ENCODE peak calls at places on chromosome 17, in nine cellular contexts. A is breast epithelium, G is adrenal gland, T is foreskin fibroblast, E is BE2C, J is AG04449, H is lung, P is thoracic aorta, Z is psoas muscle. Y is an unnamed sample.

GRCh38 chr17:64787255-64787920 is 125.3 kb upstream of the SMURF2 start:
- DNase-seq in A (no peak), G (no peak), T (no peak), E (no peak), J (no peak), H (no peak), P (no peak), Z (no peak), Y (no peak)

GRCh38 chr17:61009619-61010018 is 332.0 kb downstream of the BCAS3 start:
- DNase-seq in A (no peak), G (no peak), T (no peak), E (peak), J (no peak), H (no peak), P (no peak), Z (no peak), Y (no peak)

GRCh38 chr17:48307814-48308411 is 122.1 kb downstream of the SKAP1 start:
- DNase-seq in A (no peak), G (peak), T (peak), E (peak), J (peak), H (peak), P (no peak), Z (peak), Y (no peak)

GRCh38 chr17:35731239-35731931 is at the start of gene RASL10B:
- DNase-seq in A (no peak), G (peak), T (peak), E (peak), J (no peak), H (no peak), P (no peak), Z (peak), Y (no peak)

GRCh38 chr17:72976971-72977767 is 115.3 kb downstream of the SLC39A11 start:
- DNase-seq in A (no peak), G (peak), T (peak), E (no peak), J (peak), H (peak), P (no peak), Z (peak), Y (no peak)

GRCh38 chr17:66087073-66087472 is 104.9 kb downstream of the CEP112 start:
- DNase-seq in A (no peak), G (no peak), T (peak), E (no peak), J (no peak), H (no peak), P (no peak), Z (no peak), Y (no peak)

GRCh38 chr17:64661981-64662773 is at the start of gene SMURF2:
- DNase-seq in A (peak), G (peak), T (peak), E (peak), J (no peak), H (peak), P (peak), Z (peak), Y (peak)

GRCh38 chr17:41633498-41634197 is 9.3 kb upstream of the KRT17 start:
- DNase-seq in A (no peak), G (no peak), T (no peak), E (no peak), J (no peak), H (no peak), P (no peak), Z (no peak), Y (no peak)

GRCh38 chr17:77528516-77529327 is 388.0 kb downstream of the SEC14L1 start:
- DNase-seq in A (no peak), G (no peak), T (no peak), E (peak), J (no peak), H (no peak), P (no peak), Z (no peak), Y (no peak)

GRCh38 chr17:83183951-83184506 is 104.6 kb downstream of the METRNL start:
- DNase-seq in A (peak), G (peak), T (no peak), E (no peak), J (no peak), H (peak), P (no peak), Z (no peak), Y (no peak)

GRCh38 chr17:81510798-81511549 is 1.6 kb downstream of the ACTG1 start:
- DNase-seq in A (no peak), G (peak), T (no peak), E (peak), J (no peak), H (no peak), P (no peak), Z (no peak), Y (no peak)

GRCh38 chr17:78272181-78272913 is 40.9 kb downstream of the TMEM235 start:
- DNase-seq in A (peak), G (peak), T (no peak), E (no peak), J (no peak), H (peak), P (no peak), Z (no peak), Y (no peak)

GRCh38 chr17:79108870-79109269 is 34.2 kb downstream of the ENGASE start:
- DNase-seq in A (no peak), G (no peak), T (no peak), E (no peak), J (no peak), H (no peak), P (no peak), Z (no peak), Y (no peak)

GRCh38 chr17:73292031-73292531 is 19.7 kb downstream of the CDC42EP4 start:
- DNase-seq in A (no peak), G (no peak), T (peak), E (no peak), J (no peak), H (no peak), P (peak), Z (peak), Y (no peak)

GRCh38 chr17:28902819-28903545 is at the start of gene DHRS13:
- DNase-seq in A (peak), G (peak), T (peak), E (peak), J (no peak), H (peak), P (peak), Z (peak), Y (peak)

GRCh38 chr17:35540589-35541404 is 3.3 kb upstream of the SLFN12L start:
- DNase-seq in A (no peak), G (no peak), T (no peak), E (no peak), J (no peak), H (peak), P (no peak), Z (peak), Y (peak)

GRCh38 chr17:10136258-10136981 is 62.0 kb downstream of the GAS7 start:
- DNase-seq in A (no peak), G (no peak), T (no peak), E (no peak), J (no peak), H (no peak), P (no peak), Z (no peak), Y (no peak)

GRCh38 chr17:64063766-64064224 is 43.4 kb upstream of the ICAM2 start:
- DNase-seq in A (no peak), G (peak), T (no peak), E (peak), J (no peak), H (peak), P (no peak), Z (peak), Y (no peak)

GRCh38 chr17:64128787-64129514 is 993 bp downstream of the ERN1 start:
- DNase-seq in A (peak), G (no peak), T (no peak), E (no peak), J (no peak), H (no peak), P (no peak), Z (peak), Y (no peak)

GRCh38 chr17:59427425-59427921 is 96.0 kb downstream of the YPEL2 start:
- DNase-seq in A (no peak), G (no peak), T (peak), E (no peak), J (no peak), H (peak), P (no peak), Z (no peak), Y (no peak)

GRCh38 chr17:49132317-49132698 is 261 bp upstream of the B4GALNT2 start:
- DNase-seq in A (no peak), G (no peak), T (no peak), E (no peak), J (no peak), H (no peak), P (no peak), Z (no peak), Y (no peak)

GRCh38 chr17:82449136-82449882 is 1.2 kb downstream of the CYBC1 start:
- DNase-seq in A (no peak), G (peak), T (no peak), E (no peak), J (no peak), H (no peak), P (no peak), Z (no peak), Y (peak)

GRCh38 chr17:75691371-75692290 is 24.5 kb downstream of the SAP30BP start:
- DNase-seq in A (no peak), G (no peak), T (no peak), E (no peak), J (no peak), H (no peak), P (no peak), Z (no peak), Y (no peak)

GRCh38 chr17:46942441-46943217 is 19.7 kb downstream of the GOSR2 start:
- DNase-seq in A (no peak), G (peak), T (peak), E (peak), J (no peak), H (peak), P (no peak), Z (peak), Y (no peak)

GRCh38 chr17:4533522-4534502 is 21.4 kb downstream of the MYBBP1A start:
- DNase-seq in A (no peak), G (no peak), T (no peak), E (peak), J (no peak), H (no peak), P (no peak), Z (peak), Y (no peak)

GRCh38 chr17:55480907-55481306 is 30.3 kb downstream of the SMIM36 start:
- DNase-seq in A (no peak), G (no peak), T (no peak), E (no peak), J (no peak), H (no peak), P (no peak), Z (no peak), Y (no peak)

GRCh38 chr17:79048826-79049755 is 25.1 kb downstream of the C1QTNF1 start:
- DNase-seq in A (no peak), G (no peak), T (no peak), E (no peak), J (no peak), H (no peak), P (no peak), Z (no peak), Y (no peak)

GRCh38 chr17:81387235-81388060 is 7.8 kb upstream of the BAHCC1 start:
- DNase-seq in A (no peak), G (no peak), T (peak), E (no peak), J (no peak), H (peak), P (no peak), Z (no peak), Y (no peak)

GRCh38 chr17:16872836-16873653 is 98.9 kb downstream of the TNFRSF13B start:
- DNase-seq in A (peak), G (no peak), T (no peak), E (peak), J (no peak), H (peak), P (no peak), Z (no peak), Y (no peak)

GRCh38 chr17:29151567-29151966 is 28.6 kb downstream of the MYO18A start:
- DNase-seq in A (no peak), G (no peak), T (no peak), E (no peak), J (no peak), H (no peak), P (no peak), Z (no peak), Y (no peak)

GRCh38 chr17:70011750-70012149 is 63.3 kb upstream of the KCNJ16 start:
- DNase-seq in A (no peak), G (no peak), T (no peak), E (no peak), J (no peak), H (no peak), P (no peak), Z (no peak), Y (no peak)

GRCh38 chr17:4980644-4981216 is 6.7 kb downstream of the CAMTA2 start:
- DNase-seq in A (no peak), G (no peak), T (no peak), E (peak), J (no peak), H (no peak), P (no peak), Z (no peak), Y (no peak)

GRCh38 chr17:78105101-78105500 is 23.5 kb downstream of the TMC6 start:
- DNase-seq in A (peak), G (no peak), T (no peak), E (no peak), J (no peak), H (no peak), P (no peak), Z (no peak), Y (no peak)

GRCh38 chr17:50807675-50808074 is 27.7 kb upstream of the WFIKKN2 start:
- DNase-seq in A (no peak), G (no peak), T (no peak), E (no peak), J (no peak), H (no peak), P (no peak), Z (no peak), Y (no peak)

GRCh38 chr17:50805486-50805885 is 29.9 kb upstream of the WFIKKN2 start:
- DNase-seq in A (no peak), G (no peak), T (no peak), E (no peak), J (no peak), H (no peak), P (no peak), Z (no peak), Y (no peak)

GRCh38 chr17:50806141-50806643 is 29.2 kb upstream of the WFIKKN2 start:
- DNase-seq in A (no peak), G (no peak), T (no peak), E (no peak), J (no peak), H (no peak), P (no peak), Z (no peak), Y (no peak)

GRCh38 chr17:50808413-50808812 is 27.0 kb upstream of the WFIKKN2 start:
- DNase-seq in A (no peak), G (no peak), T (no peak), E (no peak), J (no peak), H (no peak), P (no peak), Z (no peak), Y (no peak)

DNA sequence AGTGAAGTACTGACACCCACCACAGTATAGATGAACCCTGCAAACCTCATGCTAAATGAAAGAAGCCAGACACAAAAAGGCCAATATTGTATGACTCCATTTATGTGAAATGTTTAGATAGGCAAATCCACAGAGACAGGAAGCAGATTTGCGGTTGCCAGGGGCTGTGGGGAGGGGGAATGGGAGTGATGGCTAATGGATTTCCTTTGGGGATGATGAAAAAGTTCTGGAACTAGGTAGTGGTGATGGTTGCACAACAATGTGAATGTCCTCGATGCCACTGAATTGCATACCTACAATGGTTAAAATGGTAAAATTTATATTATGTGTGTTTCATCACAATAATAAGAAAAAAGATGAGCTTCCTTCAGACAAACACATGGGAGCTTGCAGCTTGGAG is 28.4 kb upstream of the WFIKKN2 start:
- DNase-seq in A (no peak), G (no peak), T (no peak), E (no peak), J (no peak), H (no peak), P (no peak), Z (no peak), Y (no peak)
- H3K4me3 ChIP-seq in A (no peak), G (no peak), T (no peak), E (no peak), J (no peak), H (no peak), P (no peak), Z (no peak), Y (no peak)

GRCh38 chr17:43608313-43608712 is 53.4 kb downstream of the MEOX1 start:
- DNase-seq in A (no peak), G (no peak), T (no peak), E (no peak), J (no peak), H (no peak), P (no peak), Z (no peak), Y (no peak)
- H3K4me3 ChIP-seq in A (no peak), G (no peak), T (no peak), E (no peak), J (no peak), H (no peak), P (no peak), Z (no peak), Y (no peak)

GRCh38 chr17:21378553-21378952 is 2.4 kb downstream of the KCNJ12 start:
- DNase-seq in A (no peak), G (no peak), T (no peak), E (no peak), J (no peak), H (no peak), P (no peak), Z (no peak), Y (no peak)

GRCh38 chr17:21379080-21379711 is 3.0 kb downstream of the KCNJ12 start:
- DNase-seq in A (no peak), G (no peak), T (no peak), E (no peak), J (no peak), H (no peak), P (no peak), Z (peak), Y (no peak)

GRCh38 chr17:21376585-21376834 is 353 bp downstream of the KCNJ12 start:
- DNase-seq in A (no peak), G (no peak), T (no peak), E (no peak), J (no peak), H (no peak), P (no peak), Z (no peak), Y (no peak)

GRCh38 chr17:21376835-21377690 is 906 bp downstream of the KCNJ12 start:
- DNase-seq in A (no peak), G (no peak), T (no peak), E (peak), J (no peak), H (no peak), P (no peak), Z (peak), Y (no peak)

GRCh38 chr17:21377821-21378396 is 1.8 kb downstream of the KCNJ12 start:
- DNase-seq in A (no peak), G (no peak), T (no peak), E (no peak), J (no peak), H (no peak), P (no peak), Z (no peak), Y (no peak)
- H3K4me3 ChIP-seq in A (peak), G (no peak), T (no peak), E (peak), J (peak), H (no peak), P (peak), Z (peak), Y (peak)

GRCh38 chr17:67289174-67289876 is 44.3 kb upstream of the HELZ start:
- DNase-seq in A (peak), G (peak), T (peak), E (peak), J (no peak), H (peak), P (peak), Z (peak), Y (no peak)
- H3K4me3 ChIP-seq in A (peak), G (no peak), T (peak), E (peak), J (no peak), H (no peak), P (peak), Z (peak), Y (no peak)

GRCh38 chr17:58330997-58331814 is 2.6 kb upstream of the TSPOAP1 start:
- DNase-seq in A (no peak), G (no peak), T (no peak), E (no peak), J (no peak), H (peak), P (no peak), Z (no peak), Y (no peak)

GRCh38 chr17:58328195-58329034 is at the start of gene TSPOAP1:
- DNase-seq in A (no peak), G (no peak), T (no peak), E (peak), J (no peak), H (no peak), P (no peak), Z (no peak), Y (no peak)

GRCh38 chr17:58329035-58329807 is 626 bp upstream of the TSPOAP1 start:
- DNase-seq in A (no peak), G (no peak), T (no peak), E (no peak), J (no peak), H (peak), P (no peak), Z (no peak), Y (no peak)

GRCh38 chr17:58330544-58330996 is 2.0 kb upstream of the TSPOAP1 start:
- DNase-seq in A (no peak), G (no peak), T (no peak), E (no peak), J (no peak), H (no peak), P (no peak), Z (no peak), Y (no peak)

GRCh38 chr17:58329808-58330543 is 1.4 kb upstream of the TSPOAP1 start:
- DNase-seq in A (no peak), G (no peak), T (no peak), E (no peak), J (no peak), H (no peak), P (no peak), Z (no peak), Y (no peak)
- H3K4me3 ChIP-seq in A (no peak), G (no peak), T (no peak), E (no peak), J (no peak), H (no peak), P (peak), Z (peak), Y (peak)

DNA sequence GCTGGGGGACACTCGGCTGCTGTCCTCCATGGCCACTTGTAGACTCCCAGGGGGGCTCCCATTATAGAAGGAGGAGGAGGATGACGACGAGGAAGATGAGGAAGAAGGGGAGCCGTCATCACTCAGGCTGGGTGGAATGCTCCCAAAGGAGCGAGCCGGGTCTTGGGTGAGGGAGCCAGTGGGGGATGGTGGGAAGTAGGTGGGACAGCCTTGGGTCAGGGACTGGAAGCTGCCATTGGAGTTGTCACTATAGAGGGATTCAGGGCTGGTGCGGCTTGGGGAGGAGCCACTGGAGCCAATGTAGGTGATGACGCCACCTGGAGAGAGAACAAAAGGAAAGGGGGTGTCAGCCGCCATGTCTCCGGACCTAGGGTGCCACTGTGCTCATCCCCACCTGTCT is 3.3 kb downstream of the NR1D1 start:
- DNase-seq in A (no peak), G (peak), T (no peak), E (no peak), J (no peak), H (no peak), P (no peak), Z (no peak), Y (no peak)
- H3K4me3 ChIP-seq in A (peak), G (no peak), T (no peak), E (no peak), J (no peak), H (no peak), P (peak), Z (peak), Y (peak)

DNA sequence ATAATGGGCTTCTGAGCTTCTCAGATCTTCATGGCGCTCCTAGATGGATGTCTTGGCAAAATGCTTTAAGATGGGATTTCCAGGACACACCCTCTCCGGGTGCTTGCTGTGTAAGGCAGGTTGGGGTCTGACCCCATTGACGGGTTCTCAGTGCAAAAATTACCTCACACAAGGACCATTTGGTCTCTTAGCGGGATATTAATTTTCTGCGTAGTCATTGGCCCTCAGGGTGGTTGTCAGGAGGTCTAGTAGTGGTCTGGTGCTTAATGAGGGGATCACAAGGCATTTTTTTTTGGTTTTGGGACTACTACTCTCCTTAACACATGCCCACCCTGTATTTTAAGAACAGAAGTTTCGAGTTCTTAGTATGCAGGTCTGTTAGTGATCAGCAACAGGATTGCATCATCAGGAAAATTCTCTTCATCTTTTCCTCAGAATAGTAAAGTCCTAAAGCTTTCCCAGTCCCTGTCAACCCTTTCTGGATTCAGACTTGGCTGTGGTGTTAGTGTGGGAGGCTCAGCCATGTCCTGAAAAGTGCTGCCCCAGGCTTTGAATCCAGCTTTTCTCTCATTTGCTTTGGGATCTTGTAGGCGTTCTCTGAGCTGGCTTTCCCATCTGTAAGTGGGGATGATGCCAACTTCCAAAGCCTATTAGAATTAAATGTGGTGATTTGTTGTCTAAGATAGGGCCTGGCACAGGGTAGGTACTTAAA is 2.8 kb downstream of the ALKBH5 start:
- DNase-seq in A (no peak), G (no peak), T (peak), E (no peak), J (no peak), H (no peak), P (no peak), Z (no peak), Y (no peak)
- H3K4me3 ChIP-seq in A (peak), G (no peak), T (peak), E (peak), J (peak), H (peak), P (peak), Z (peak), Y (peak)

GRCh38 chr17:27282054-27282501 is 11.8 kb upstream of the WSB1 start:
- DNase-seq in A (no peak), G (no peak), T (peak), E (no peak), J (peak), H (no peak), P (no peak), Z (no peak), Y (no peak)
- H3K4me3 ChIP-seq in A (no peak), G (no peak), T (no peak), E (no peak), J (no peak), H (no peak), P (no peak), Z (no peak), Y (no peak)

Y was measured in esophagus squamous epithelium.